ENCODE peak calls at places on chromosomes 2 and 18, in seven cellular contexts. Y is left ventricle myocardium superior, W is amniotic stem cell, K is stromal cell of bone marrow, T is heart right ventricle, H is DMS153, D is foreskin fibroblast. M is an unnamed sample.
A peak's percentile ranks its signal among the peaks of the same experiment; 100 is the strongest.

GRCh38 chr2:65045651-65046050 is 10.6 kb upstream of the CEP68 start:
- DNase-seq in Y (no peak), W (no peak), K (no peak), T (no peak), H (no peak), D (no peak), M (no peak)

GRCh38 chr2:56182420-56182819 is 1.4 kb upstream of the CCDC85A start:
- DNase-seq in Y (no peak), W (no peak), K (no peak), T (no peak), H (no peak), D (no peak), M (no peak)

GRCh38 chr18:58231930-58232329 is 187.9 kb downstream of the NEDD4L start:
- DNase-seq in Y (no peak), W (no peak), K (no peak), T (no peak), H (peak; percentile 16), D (no peak), M (no peak)

GRCh38 chr2:190069936-190070696 is 7.6 kb upstream of the MSTN start:
- DNase-seq in Y (peak; percentile 23), W (peak; percentile 51), K (peak; percentile 47), T (no peak), H (peak; percentile 42), D (peak; percentile 39), M (peak; percentile 58)

GRCh38 chr2:7860693-7861092 is 821.2 kb upstream of the ID2 start:
- DNase-seq in Y (no peak), W (no peak), K (peak; percentile 32), T (no peak), H (no peak), D (no peak), M (no peak)

GRCh38 chr2:61727746-61728145 is 126.1 kb downstream of the FAM161A start:
- DNase-seq in Y (no peak), W (no peak), K (no peak), T (no peak), H (no peak), D (no peak), M (no peak)

GRCh38 chr2:88950010-88950409 is 258.5 kb downstream of the RPIA start:
- DNase-seq in Y (no peak), W (no peak), K (no peak), T (no peak), H (no peak), D (no peak), M (no peak)

GRCh38 chr2:156489750-156490466 is 53.7 kb downstream of the GPD2 start:
- DNase-seq in Y (no peak), W (no peak), K (no peak), T (no peak), H (no peak), D (no peak), M (no peak)

GRCh38 chr2:229409751-229410181 is 138.7 kb upstream of the PID1 start:
- DNase-seq in Y (no peak), W (no peak), K (no peak), T (no peak), H (no peak), D (no peak), M (no peak)

GRCh38 chr2:170974304-170974993 is 45.4 kb downstream of the GORASP2 start:
- DNase-seq in Y (no peak), W (no peak), K (no peak), T (no peak), H (no peak), D (no peak), M (no peak)

GRCh38 chr2:88211005-88211808 is 41.1 kb downstream of the THNSL2 start:
- DNase-seq in Y (no peak), W (no peak), K (no peak), T (no peak), H (no peak), D (no peak), M (no peak)

GRCh38 chr2:20571231-20571630 is 79.7 kb downstream of the HS1BP3 start:
- DNase-seq in Y (no peak), W (no peak), K (no peak), T (no peak), H (no peak), D (no peak), M (no peak)

GRCh38 chr2:217954469-217954868 is 48.3 kb downstream of the TNS1 start:
- DNase-seq in Y (peak; percentile 70), W (no peak), K (no peak), T (peak; percentile 63), H (peak; percentile 88), D (no peak), M (no peak)

GRCh38 chr2:85999131-85999831 is 106.4 kb downstream of the POLR1A start:
- DNase-seq in Y (no peak), W (no peak), K (peak; percentile 36), T (no peak), H (no peak), D (no peak), M (no peak)

GRCh38 chr2:232593931-232594330 is 39.5 kb upstream of the EFHD1 start:
- DNase-seq in Y (no peak), W (no peak), K (no peak), T (no peak), H (no peak), D (no peak), M (no peak)

GRCh38 chr2:111227716-111228141 is 107.0 kb downstream of the BCL2L11 start:
- DNase-seq in Y (no peak), W (no peak), K (no peak), T (no peak), H (no peak), D (peak; percentile 42), M (no peak)

GRCh38 chr18:24995056-24995455 is 356.9 kb downstream of the ZNF521 start:
- DNase-seq in Y (no peak), W (no peak), K (peak; percentile 28), T (no peak), H (no peak), D (peak; percentile 72), M (no peak)

M was measured in NCI-H1092 treated with DMSO at 0.1 percent for 48 hours.